ENCODE peak calls at places on chromosomes 2 and 18, in five cellular contexts. L, B, A, C and Y are unnamed samples.
A peak's percentile ranks its signal among the peaks of the same experiment; 100 is the strongest.

GRCh38 chr2:205766765-205767359 is 84.6 kb downstream of the NRP2 start:
- DNase-seq in B (peak; percentile 69), A (peak; percentile 68), L (peak; percentile 72), C (peak; percentile 73), Y (peak; percentile 78)

GRCh38 chr2:191311627-191312026 is 66.4 kb downstream of the MYO1B start:
- DNase-seq in L (peak; percentile 88), A (peak; percentile 53), C (no peak), B (no peak), Y (peak; percentile 17)

GRCh38 chr2:60553992-60554648 is 666 bp upstream of the BCL11A start:
- DNase-seq in C (peak; percentile 80), B (no peak), A (peak; percentile 40), L (no peak), Y (no peak)

GRCh38 chr18:36127866-36128845 is 984 bp downstream of the SLC39A6 start:
- DNase-seq in A (peak; percentile 60), L (peak; percentile 69), B (peak; percentile 1), C (no peak), Y (peak; percentile 80)

GRCh38 chr2:156064540-156064939 is 268.0 kb downstream of the NR4A2 start:
- DNase-seq in A (no peak), B (no peak), C (no peak), L (no peak), Y (no peak)

GRCh38 chr2:189821953-189822748 is 37.9 kb downstream of the PMS1 start:
- DNase-seq in L (peak; percentile 85), C (no peak), B (no peak), A (peak; percentile 88), Y (no peak)

GRCh38 chr2:127516031-127516430 is 10.3 kb downstream of the IWS1 start:
- DNase-seq in C (no peak), B (no peak), A (no peak), L (peak; percentile 27), Y (no peak)

GRCh38 chr2:222750533-222750932 is 79.1 kb downstream of the MOGAT1 start:
- DNase-seq in L (no peak), A (no peak), C (no peak), B (no peak), Y (no peak)

GRCh38 chr2:46657042-46657504 is 177.7 kb downstream of the TMEM247 start:
- DNase-seq in C (no peak), B (no peak), A (peak; percentile 83), L (peak; percentile 32), Y (peak; percentile 20)

GRCh38 chr2:147884796-147885195 is 40.0 kb downstream of the ACVR2A start:
- DNase-seq in C (no peak), A (peak; percentile 41), B (no peak), L (peak; percentile 16), Y (no peak)

GRCh38 chr2:163345795-163346573 is 389.8 kb downstream of the FIGN start:
- DNase-seq in L (peak; percentile 50), C (no peak), B (peak; percentile 65), A (peak; percentile 72), Y (peak; percentile 94)

GRCh38 chr2:231693956-231694355 is 14.4 kb upstream of the PTMA start:
- DNase-seq in A (no peak), L (no peak), C (no peak), B (no peak), Y (peak; percentile 62)

GRCh38 chr2:65388051-65388531 is 44.3 kb downstream of the SPRED2 start:
- DNase-seq in A (no peak), C (no peak), L (no peak), B (no peak), Y (no peak)

GRCh38 chr2:240498171-240498957 is 59.4 kb downstream of the ANKMY1 start:
- DNase-seq in C (no peak), A (no peak), L (no peak), B (no peak), Y (no peak)

GRCh38 chr2:66478311-66478710 is 43.4 kb downstream of the MEIS1 start:
- DNase-seq in B (no peak), L (no peak), C (no peak), A (no peak), Y (no peak)

GRCh38 chr18:47737198-47737830 is 193.1 kb downstream of the SMAD2 start:
- DNase-seq in A (no peak), B (no peak), L (no peak), C (peak; percentile 23), Y (no peak)

GRCh38 chr2:88600038-88600465 is 27.2 kb downstream of the EIF2AK3 start:
- DNase-seq in A (peak; percentile 96), C (no peak), L (peak; percentile 99), B (peak; percentile 35), Y (peak; percentile 96)

GRCh38 chr18:44229693-44230108 is 451.0 kb upstream of the SETBP1 start:
- DNase-seq in A (peak; percentile 3), C (no peak), L (peak; percentile 1), B (no peak), Y (no peak)

GRCh38 chr2:37775908-37776250 is 104.4 kb upstream of the CDC42EP3 start:
- DNase-seq in L (peak; percentile 84), C (no peak), A (peak; percentile 86), B (no peak), Y (no peak)

GRCh38 chr2:14716319-14716718 is 83.8 kb downstream of the LRATD1 start:
- DNase-seq in L (no peak), B (no peak), C (no peak), A (no peak), Y (no peak)

GRCh38 chr2:44706584-44707553 is 234.6 kb upstream of the SIX3 start:
- DNase-seq in A (no peak), B (peak; percentile 42), L (no peak), C (no peak), Y (no peak)

GRCh38 chr2:10062931-10063365 is 17.3 kb downstream of the CYS1 start:
- DNase-seq in A (no peak), L (no peak), C (no peak), B (no peak), Y (peak; percentile 86)

GRCh38 chr18:63319383-63320040 is at the start of gene BCL2:
- DNase-seq in L (peak; percentile 24), B (no peak), C (peak; percentile 62), A (peak; percentile 50), Y (peak; percentile 52)

GRCh38 chr2:207163815-207164747 is 1.7 kb downstream of the KLF7 start:
- DNase-seq in B (no peak), L (peak; percentile 48), A (peak; percentile 67), C (no peak), Y (peak; percentile 83)

GRCh38 chr18:48683661-48684060 is 144.8 kb downstream of the CTIF start:
- DNase-seq in C (no peak), A (no peak), L (no peak), B (no peak), Y (no peak)

GRCh38 chr2:103809946-103810345 is 1044.0 kb upstream of the POU3F3 start:
- DNase-seq in B (no peak), C (no peak), A (peak; percentile 62), L (no peak), Y (no peak)

GRCh38 chr18:13889661-13890060 is 25.7 kb downstream of the MC2R start:
- DNase-seq in A (no peak), L (no peak), B (no peak), C (no peak), Y (no peak)

DNA sequence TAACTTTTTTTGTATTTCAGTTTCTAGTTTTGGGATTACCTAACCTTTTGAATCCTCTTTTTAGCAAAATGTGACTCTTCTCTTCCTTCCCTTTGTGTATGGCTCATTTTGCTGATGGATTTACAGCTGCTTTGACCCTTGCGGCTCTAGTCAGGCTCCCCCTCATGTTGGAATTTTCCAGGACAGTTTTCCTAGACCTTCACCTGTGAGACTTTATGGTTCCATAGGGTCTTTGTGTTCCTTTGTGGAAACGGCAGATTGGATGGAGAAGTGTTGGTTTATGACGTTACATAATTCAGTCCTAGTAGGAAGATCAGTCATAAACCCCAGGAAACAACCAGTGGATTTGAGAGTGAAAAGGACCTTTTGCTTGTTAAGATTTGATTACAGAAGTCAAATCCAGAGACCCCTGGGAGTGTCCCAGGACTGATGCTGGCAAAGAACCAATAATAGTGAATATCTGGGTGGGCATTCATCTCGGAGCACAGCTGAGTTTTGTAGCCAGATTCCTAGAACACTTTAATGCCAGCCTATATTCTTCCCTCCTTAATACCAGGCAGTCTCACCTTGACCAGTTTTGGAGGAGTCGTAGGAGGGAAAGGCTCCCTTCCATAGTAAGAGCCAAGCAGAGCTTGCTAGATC is 42.7 kb downstream of the SOCS6 start:
- DNase-seq in B (no peak), C (no peak), A (no peak), L (no peak), Y (no peak)
- H3K18ac ChIP-seq in B (no peak overlapping the region), C (no peak overlapping the region), A (no peak overlapping the region), L (no peak overlapping the region), Y (peak overlapping the region; percentile 29)

DNA sequence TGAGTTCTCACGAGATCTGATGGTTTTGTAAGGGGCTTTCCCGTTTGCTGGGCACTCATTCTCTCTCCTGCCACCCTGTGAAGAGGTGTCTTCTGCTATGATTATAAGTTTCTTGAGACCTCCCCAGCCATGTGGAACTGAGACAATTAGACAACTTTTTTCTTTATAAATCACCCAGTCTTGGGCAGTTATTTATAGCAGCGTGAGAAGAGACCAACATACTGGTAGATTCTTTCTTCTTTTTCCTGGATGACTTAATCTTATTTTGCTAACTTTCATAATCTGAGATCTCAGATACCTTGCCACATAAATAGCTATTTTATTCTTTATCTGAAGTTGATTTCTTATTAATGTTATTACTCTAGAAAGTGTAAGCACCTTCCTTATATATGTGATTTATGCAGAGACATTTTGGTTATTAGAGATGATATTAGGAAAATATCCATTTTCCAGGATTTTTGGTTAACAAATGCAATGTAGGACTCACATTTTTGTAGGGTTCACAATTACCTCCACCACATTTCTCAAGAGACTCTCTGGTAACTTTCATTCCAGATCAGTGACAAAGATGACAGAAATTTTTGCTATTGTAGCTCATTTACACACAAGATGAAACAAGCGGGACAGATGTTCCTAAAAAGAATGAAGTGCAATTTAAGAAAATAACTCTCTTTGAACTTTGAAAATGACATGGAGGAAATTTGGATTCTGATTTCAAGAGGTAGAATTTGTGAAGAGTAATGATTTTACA is 97.9 kb upstream of the RND3 start:
- DNase-seq in B (no peak), A (no peak), L (no peak), C (no peak), Y (no peak)
- H3K4me3 ChIP-seq in B (no peak overlapping the region), A (no peak overlapping the region), L (no peak overlapping the region), C (no peak overlapping the region), Y (no peak overlapping the region)

GRCh38 chr2:4412637-4413187 is 709.3 kb downstream of the DCDC2C start:
- DNase-seq in B (no peak), C (no peak), L (no peak), A (no peak), Y (no peak)
- H3K9me3 ChIP-seq in B (no peaks in the 10 kb centered on the region), C (no peaks in the 10 kb centered on the region), L (peaks cover 12% of the 10 kb centered on the region), A (peaks cover 24% of the 10 kb centered on the region), Y (peaks cover 3% of the 10 kb centered on the region)

GRCh38 chr2:121791801-121792221 is 36.4 kb downstream of the TSN start:
- DNase-seq in L (no peak), C (no peak), B (no peak), A (no peak), Y (no peak)

GRCh38 chr2:121788685-121789084 is 33.2 kb downstream of the TSN start:
- DNase-seq in L (no peak), C (no peak), B (no peak), A (no peak), Y (no peak)

GRCh38 chr2:121790276-121790956 is 35.0 kb downstream of the TSN start:
- DNase-seq in B (no peak), C (no peak), L (peak; percentile 92), A (peak; percentile 47), Y (peak; percentile 48)

GRCh38 chr2:121793816-121794215 is 38.4 kb downstream of the TSN start:
- DNase-seq in B (no peak), L (no peak), C (no peak), A (no peak), Y (no peak)

DNA sequence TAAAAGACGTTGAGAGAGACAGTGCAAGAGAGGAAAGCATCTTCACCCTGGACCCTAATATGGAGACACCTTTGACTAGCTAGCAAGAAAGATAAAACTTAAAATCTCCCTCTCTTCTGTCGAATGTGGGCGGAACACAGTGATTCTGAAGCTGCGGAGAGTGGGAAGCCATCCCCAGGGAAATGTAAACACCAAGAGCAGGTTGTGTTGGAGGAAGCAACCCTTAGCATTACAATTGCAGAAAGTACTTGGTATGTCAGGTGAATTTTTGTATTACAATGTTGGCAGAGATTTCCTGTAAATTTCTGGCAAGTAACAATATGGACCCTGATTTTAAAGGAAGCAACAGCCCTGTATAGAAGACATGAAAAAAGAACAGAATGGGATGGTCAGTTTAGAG is 35.8 kb downstream of the TSN start:
- DNase-seq in B (no peak), L (no peak), A (no peak), C (no peak), Y (no peak)
- H3K18ac ChIP-seq in B (no peak overlapping the region), L (no peak overlapping the region), A (no peak overlapping the region), C (peak overlapping the region; percentile 0), Y (no peak overlapping the region)